ENCODE peak calls at places on chromosomes 3 and 15, in five cellular contexts. One of them, this sample, is unnamed.

GRCh38 chr3:146421814-146422748 is 47.3 kb downstream of the PLSCR2 start:
- DNase-seq in upper lobe of left lung: no peak
- DNase-seq in esophagus squamous epithelium: no peak
- DNase-seq in mammary epithelial cell: peak; percentile 75
- DNase-seq in stomach: no peak
- DNase-seq in this sample: no peak

GRCh38 chr15:72136170-72137051 is 18.2 kb downstream of the SENP8 start:
- DNase-seq in upper lobe of left lung: no peak
- DNase-seq in stomach: no peak
- DNase-seq in esophagus squamous epithelium: no peak
- DNase-seq in mammary epithelial cell: no peak
- DNase-seq in this sample: no peak

GRCh38 chr3:11534783-11535081 is 109.0 kb downstream of the VGLL4 start:
- DNase-seq in mammary epithelial cell: no peak
- DNase-seq in stomach: no peak
- DNase-seq in esophagus squamous epithelium: no peak
- DNase-seq in upper lobe of left lung: no peak
- DNase-seq in this sample: no peak

GRCh38 chr3:10437272-10437994 is 68.0 kb downstream of the ATP2B2 start:
- DNase-seq in stomach: no peak
- DNase-seq in esophagus squamous epithelium: no peak
- DNase-seq in mammary epithelial cell: peak; percentile 17
- DNase-seq in upper lobe of left lung: no peak
- DNase-seq in this sample: peak; percentile 40

GRCh38 chr3:11250902-11251806 is 21.0 kb upstream of the ATG7 start:
- DNase-seq in mammary epithelial cell: no peak
- DNase-seq in stomach: no peak
- DNase-seq in esophagus squamous epithelium: no peak
- DNase-seq in upper lobe of left lung: no peak
- DNase-seq in this sample: no peak

GRCh38 chr15:57109005-57109404 is 190.6 kb downstream of the TCF12 start:
- DNase-seq in mammary epithelial cell: no peak
- DNase-seq in stomach: no peak
- DNase-seq in upper lobe of left lung: no peak
- DNase-seq in esophagus squamous epithelium: no peak
- DNase-seq in this sample: no peak

GRCh38 chr15:56948000-56948765 is 29.7 kb downstream of the TCF12 start:
- DNase-seq in mammary epithelial cell: no peak
- DNase-seq in esophagus squamous epithelium: no peak
- DNase-seq in stomach: no peak
- DNase-seq in upper lobe of left lung: no peak
- DNase-seq in this sample: no peak

GRCh38 chr3:10370429-10370828 is 49.5 kb upstream of the SEC13 start:
- DNase-seq in esophagus squamous epithelium: no peak
- DNase-seq in stomach: no peak
- DNase-seq in upper lobe of left lung: no peak
- DNase-seq in mammary epithelial cell: no peak
- DNase-seq in this sample: no peak

GRCh38 chr3:188021041-188021440 is 132.9 kb upstream of the LPP start:
- DNase-seq in esophagus squamous epithelium: no peak
- DNase-seq in mammary epithelial cell: no peak
- DNase-seq in stomach: no peak
- DNase-seq in upper lobe of left lung: no peak
- DNase-seq in this sample: no peak

GRCh38 chr15:94235681-94236080 is 4.3 kb downstream of the MCTP2 start:
- DNase-seq in esophagus squamous epithelium: no peak
- DNase-seq in mammary epithelial cell: no peak
- DNase-seq in upper lobe of left lung: no peak
- DNase-seq in stomach: no peak
- DNase-seq in this sample: no peak

GRCh38 chr3:176347424-176348146 is 849.7 kb downstream of the TBL1XR1 start:
- DNase-seq in mammary epithelial cell: no peak
- DNase-seq in stomach: no peak
- DNase-seq in upper lobe of left lung: no peak
- DNase-seq in esophagus squamous epithelium: no peak
- DNase-seq in this sample: no peak

GRCh38 chr3:4426782-4427344 is 40.2 kb downstream of the SUMF1 start:
- DNase-seq in stomach: no peak
- DNase-seq in upper lobe of left lung: peak; percentile 36
- DNase-seq in esophagus squamous epithelium: no peak
- DNase-seq in mammary epithelial cell: peak; percentile 72
- DNase-seq in this sample: no peak

GRCh38 chr3:152213086-152213674 is 55.5 kb upstream of the MBNL1 start:
- DNase-seq in upper lobe of left lung: no peak
- DNase-seq in mammary epithelial cell: no peak
- DNase-seq in esophagus squamous epithelium: no peak
- DNase-seq in stomach: no peak
- DNase-seq in this sample: no peak

GRCh38 chr3:195438371-195438770 is 4.4 kb downstream of the ACAP2 start:
- DNase-seq in mammary epithelial cell: peak; percentile 85
- DNase-seq in upper lobe of left lung: no peak
- DNase-seq in esophagus squamous epithelium: no peak
- DNase-seq in stomach: no peak
- DNase-seq in this sample: no peak

GRCh38 chr15:35911052-35911780 is 365.3 kb upstream of the DPH6 start:
- DNase-seq in upper lobe of left lung: no peak
- DNase-seq in stomach: peak; percentile 79
- DNase-seq in mammary epithelial cell: no peak
- DNase-seq in esophagus squamous epithelium: no peak
- DNase-seq in this sample: no peak

GRCh38 chr15:99614749-99615288 is 49.0 kb downstream of the MEF2A start:
- DNase-seq in esophagus squamous epithelium: no peak
- DNase-seq in upper lobe of left lung: peak; percentile 46
- DNase-seq in stomach: no peak
- DNase-seq in mammary epithelial cell: no peak
- DNase-seq in this sample: no peak

GRCh38 chr3:197186887-197187588 is 111.4 kb downstream of the DLG1 start:
- DNase-seq in mammary epithelial cell: peak; percentile 46
- DNase-seq in esophagus squamous epithelium: no peak
- DNase-seq in stomach: no peak
- DNase-seq in upper lobe of left lung: no peak
- DNase-seq in this sample: no peak

GRCh38 chr15:85672338-85673097 is 122.2 kb downstream of the KLHL25 start:
- DNase-seq in upper lobe of left lung: no peak
- DNase-seq in stomach: no peak
- DNase-seq in mammary epithelial cell: peak; percentile 5
- DNase-seq in esophagus squamous epithelium: no peak
- DNase-seq in this sample: no peak

GRCh38 chr15:101675015-101675414 is 22.8 kb upstream of the TM2D3 start:
- DNase-seq in mammary epithelial cell: peak; percentile 74
- DNase-seq in esophagus squamous epithelium: no peak
- DNase-seq in upper lobe of left lung: no peak
- DNase-seq in stomach: no peak
- DNase-seq in this sample: no peak

GRCh38 chr3:140499114-140499757 is 178.6 kb upstream of the TRIM42 start:
- DNase-seq in stomach: no peak
- DNase-seq in mammary epithelial cell: peak; percentile 26
- DNase-seq in upper lobe of left lung: no peak
- DNase-seq in esophagus squamous epithelium: no peak
- DNase-seq in this sample: no peak

GRCh38 chr3:94967196-94967595 is 904.3 kb downstream of the NSUN3 start:
- DNase-seq in upper lobe of left lung: no peak
- DNase-seq in esophagus squamous epithelium: no peak
- DNase-seq in stomach: no peak
- DNase-seq in mammary epithelial cell: no peak
- DNase-seq in this sample: no peak

GRCh38 chr3:9153763-9154601 is 95.5 kb downstream of the SRGAP3 start:
- DNase-seq in mammary epithelial cell: no peak
- DNase-seq in esophagus squamous epithelium: no peak
- DNase-seq in upper lobe of left lung: no peak
- DNase-seq in stomach: no peak
- DNase-seq in this sample: no peak

GRCh38 chr3:34942256-34942655 is 697.1 kb upstream of the ARPP21 start:
- DNase-seq in upper lobe of left lung: no peak
- DNase-seq in stomach: no peak
- DNase-seq in mammary epithelial cell: no peak
- DNase-seq in esophagus squamous epithelium: no peak
- DNase-seq in this sample: no peak

GRCh38 chr3:157088506-157089454 is 71.2 kb downstream of the CCNL1 start:
- DNase-seq in esophagus squamous epithelium: no peak
- DNase-seq in upper lobe of left lung: peak; percentile 95
- DNase-seq in stomach: peak; percentile 95
- DNase-seq in mammary epithelial cell: peak; percentile 94
- DNase-seq in this sample: peak; percentile 89

GRCh38 chr3:50195501-50196252 is 4.3 kb downstream of the GNAT1 start:
- DNase-seq in mammary epithelial cell: peak; percentile 29
- DNase-seq in esophagus squamous epithelium: no peak
- DNase-seq in upper lobe of left lung: no peak
- DNase-seq in stomach: no peak
- DNase-seq in this sample: no peak

GRCh38 chr15:41307679-41308078 is 24.7 kb downstream of the OIP5 start:
- DNase-seq in upper lobe of left lung: no peak
- DNase-seq in stomach: no peak
- DNase-seq in esophagus squamous epithelium: no peak
- DNase-seq in mammary epithelial cell: no peak
- DNase-seq in this sample: no peak

DNA sequence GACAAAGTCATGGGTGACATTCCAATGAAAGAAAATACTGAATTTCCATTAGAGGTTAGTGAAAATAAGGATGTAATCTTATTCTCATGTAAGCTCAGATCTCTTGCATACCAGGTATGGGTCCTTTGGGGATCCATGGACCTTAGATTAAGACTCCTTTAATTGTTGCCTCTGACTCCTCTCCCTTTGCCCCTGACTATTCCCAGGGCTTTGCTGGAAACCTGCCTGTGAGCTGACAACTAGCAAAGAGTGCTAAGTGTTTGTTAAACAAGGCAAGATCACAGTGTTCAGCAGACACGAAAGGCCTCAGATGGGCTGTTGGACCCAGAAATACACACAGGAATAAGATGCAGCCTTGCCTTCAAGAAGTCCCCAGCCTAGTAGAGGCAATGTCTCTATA is 32.1 kb downstream of the ACKR2 start:
- DNase-seq in esophagus squamous epithelium: no peak
- DNase-seq in mammary epithelial cell: no peak
- DNase-seq in upper lobe of left lung: no peak
- DNase-seq in stomach: no peak
- DNase-seq in this sample: no peak
- TF ChIP-seq CTCF in esophagus squamous epithelium: no peak
- TF ChIP-seq CTCF in mammary epithelial cell: no peak
- TF ChIP-seq CTCF in upper lobe of left lung: no peak
- TF ChIP-seq CTCF in stomach: no peak
- TF ChIP-seq CTCF in this sample: no peak

GRCh38 chr3:114376516-114376915 is 82.7 kb downstream of the TIGIT start:
- DNase-seq in esophagus squamous epithelium: no peak
- DNase-seq in stomach: no peak
- DNase-seq in mammary epithelial cell: no peak
- DNase-seq in upper lobe of left lung: no peak
- DNase-seq in this sample: no peak
- TF ChIP-seq CTCF in esophagus squamous epithelium: no peak
- TF ChIP-seq CTCF in stomach: no peak
- TF ChIP-seq CTCF in mammary epithelial cell: no peak
- TF ChIP-seq CTCF in upper lobe of left lung: no peak
- TF ChIP-seq CTCF in this sample: no peak

GRCh38 chr3:43742935-43743334 is 52.2 kb downstream of the ABHD5 start:
- DNase-seq in stomach: no peak
- DNase-seq in mammary epithelial cell: no peak
- DNase-seq in upper lobe of left lung: no peak
- DNase-seq in esophagus squamous epithelium: no peak
- DNase-seq in this sample: no peak
- TF ChIP-seq CTCF in stomach: no peak
- TF ChIP-seq CTCF in mammary epithelial cell: peak; percentile 18
- TF ChIP-seq CTCF in upper lobe of left lung: no peak
- TF ChIP-seq CTCF in esophagus squamous epithelium: no peak
- TF ChIP-seq CTCF in this sample: no peak

DNA sequence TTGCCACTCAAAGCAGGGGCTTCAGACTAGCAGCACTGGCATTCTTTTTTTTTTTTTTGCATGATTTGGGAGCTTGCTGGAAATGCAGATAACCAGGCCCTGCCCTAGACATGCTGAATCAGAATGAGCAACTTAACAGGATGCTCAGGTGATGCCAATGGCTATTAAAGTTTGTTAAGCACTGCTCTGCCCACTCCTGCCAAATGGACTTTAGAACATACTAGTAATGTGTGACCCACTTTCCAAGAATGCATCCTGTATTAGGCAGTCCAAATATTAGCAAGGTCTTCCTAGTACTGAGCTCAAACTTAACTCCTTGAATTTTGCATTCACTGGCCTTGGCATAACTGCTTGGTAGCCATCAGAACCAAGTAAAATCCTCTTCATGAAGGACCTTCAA is 12.6 kb upstream of the ST3GAL6 start:
- DNase-seq in stomach: no peak
- DNase-seq in upper lobe of left lung: no peak
- DNase-seq in mammary epithelial cell: no peak
- DNase-seq in esophagus squamous epithelium: no peak
- DNase-seq in this sample: no peak
- TF ChIP-seq CTCF in stomach: no peak
- TF ChIP-seq CTCF in upper lobe of left lung: no peak
- TF ChIP-seq CTCF in mammary epithelial cell: no peak
- TF ChIP-seq CTCF in esophagus squamous epithelium: no peak
- TF ChIP-seq CTCF in this sample: no peak

DNA sequence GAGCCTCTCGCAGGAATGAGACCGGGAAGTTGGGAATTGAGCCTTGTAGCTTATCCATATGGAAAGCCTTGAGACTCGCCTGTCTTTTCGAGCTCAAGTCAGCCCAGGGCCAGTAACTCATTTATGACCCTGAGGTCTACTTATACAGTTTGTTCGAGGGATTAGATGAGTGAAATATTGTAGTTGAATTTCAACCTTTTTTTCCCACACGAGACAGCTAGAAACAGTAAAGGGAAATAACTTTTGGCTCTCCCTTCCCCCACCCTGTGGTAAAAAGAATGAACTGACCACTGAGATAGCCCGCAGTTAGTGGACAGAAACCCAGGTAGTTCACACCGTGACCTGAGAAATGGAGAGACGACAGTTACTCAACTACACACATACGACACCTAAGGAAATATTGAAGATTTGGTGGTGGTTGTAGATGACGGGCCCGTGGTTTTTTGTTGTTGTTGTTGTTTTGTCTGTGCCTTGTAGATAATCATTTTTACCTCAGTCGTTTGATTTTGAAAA is 837 bp downstream of the EIF3J start:
- DNase-seq in mammary epithelial cell: no peak
- DNase-seq in esophagus squamous epithelium: no peak
- DNase-seq in upper lobe of left lung: no peak
- DNase-seq in stomach: no peak
- DNase-seq in this sample: no peak
- TF ChIP-seq CTCF in mammary epithelial cell: no peak
- TF ChIP-seq CTCF in esophagus squamous epithelium: no peak
- TF ChIP-seq CTCF in upper lobe of left lung: no peak
- TF ChIP-seq CTCF in stomach: no peak
- TF ChIP-seq CTCF in this sample: no peak

GRCh38 chr15:42490743-42491539 is at the start of gene ZNF106:
- DNase-seq in esophagus squamous epithelium: peak; percentile 26
- DNase-seq in mammary epithelial cell: peak; percentile 84
- DNase-seq in stomach: peak; percentile 85
- DNase-seq in upper lobe of left lung: peak; percentile 81
- DNase-seq in this sample: peak; percentile 83
- TF ChIP-seq CTCF in esophagus squamous epithelium: no peak
- TF ChIP-seq CTCF in mammary epithelial cell: no peak
- TF ChIP-seq CTCF in stomach: no peak
- TF ChIP-seq CTCF in upper lobe of left lung: no peak
- TF ChIP-seq CTCF in this sample: no peak

This sample was measured in natural killer cell.